ENCODE peak calls at places on chromosome 21, in four cellular contexts. F, K, T and W are unnamed samples.

GRCh38 chr21:35386491-35387079 is 337.5 kb upstream of the RUNX1 start:
- DNase-seq in F (no peak), K (no peak), T (no peak), W (no peak)

GRCh38 chr21:42086969-42087368 is 15.9 kb downstream of the UMODL1 start:
- DNase-seq in F (no peak), K (no peak), T (no peak), W (no peak)

GRCh38 chr21:14259669-14260458 is 43.9 kb downstream of the RBM11 start:
- DNase-seq in F (peak; percentile 56), K (no peak), T (peak; percentile 76), W (peak; percentile 68)

GRCh38 chr21:27248791-27249190 is 281.9 kb upstream of the ADAMTS5 start:
- DNase-seq in F (no peak), K (no peak), T (no peak), W (no peak)

GRCh38 chr21:21845901-21846396 is 847.7 kb downstream of the NCAM2 start:
- DNase-seq in F (no peak), K (no peak), T (peak; percentile 1), W (no peak)

GRCh38 chr21:40618216-40618615 is 228.7 kb downstream of the DSCAM start:
- DNase-seq in F (no peak), K (no peak), T (no peak), W (no peak)

GRCh38 chr21:26739189-26739588 is 106.0 kb downstream of the ADAMTS1 start:
- DNase-seq in F (no peak), K (no peak), T (peak; percentile 69), W (peak; percentile 73)

GRCh38 chr21:28393279-28393678 is 599.4 kb downstream of the LTN1 start:
- DNase-seq in F (no peak), K (no peak), T (no peak), W (no peak)

GRCh38 chr21:37060296-37060695 is 12.6 kb downstream of the PIGP start:
- DNase-seq in F (peak; percentile 77), K (no peak), T (peak; percentile 97), W (peak; percentile 28)

GRCh38 chr21:29232601-29233541 is 65.9 kb upstream of the BACH1 start:
- DNase-seq in F (peak; percentile 60), K (no peak), T (peak; percentile 28), W (no peak)

GRCh38 chr21:38289697-38290096 is 32.9 kb downstream of the KCNJ15 start:
- DNase-seq in F (peak; percentile 73), K (no peak), T (peak; percentile 97), W (no peak)

GRCh38 chr21:27759820-27760219 is 792.9 kb upstream of the ADAMTS5 start:
- DNase-seq in F (no peak), K (no peak), T (no peak), W (no peak)

GRCh38 chr21:41917531-41917930 is 36.3 kb downstream of the C2CD2 start:
- DNase-seq in F (no peak), K (no peak), T (no peak), W (no peak)

GRCh38 chr21:26093094-26093493 is 77.5 kb downstream of the APP start:
- DNase-seq in F (no peak), K (no peak), T (no peak), W (no peak)

GRCh38 chr21:22965455-22966125 is 1967.4 kb downstream of the NCAM2 start:
- DNase-seq in F (peak; percentile 23), K (no peak), T (no peak), W (no peak)

GRCh38 chr21:36171327-36171726 is 14.7 kb downstream of the DOP1B start:
- DNase-seq in F (no peak), K (no peak), T (no peak), W (no peak)

GRCh38 chr21:38993561-38993960 is 187.8 kb downstream of the ETS2 start:
- DNase-seq in F (peak; percentile 93), K (peak; percentile 58), T (peak; percentile 93), W (peak; percentile 76)

GRCh38 chr21:26236281-26236680 is 65.7 kb upstream of the APP start:
- DNase-seq in F (no peak), K (no peak), T (peak; percentile 3), W (no peak)

GRCh38 chr21:22351076-22351475 is 1352.9 kb downstream of the NCAM2 start:
- DNase-seq in F (no peak), K (no peak), T (no peak), W (no peak)

GRCh38 chr21:37225440-37225839 is 41.7 kb downstream of the VPS26C start:
- DNase-seq in F (no peak), K (no peak), T (no peak), W (no peak)

GRCh38 chr21:20856926-20857325 is 141.3 kb upstream of the NCAM2 start:
- DNase-seq in F (no peak), K (no peak), T (no peak), W (no peak)

GRCh38 chr21:30408782-30409494 is 13.1 kb downstream of the KRTAP13-1 start:
- DNase-seq in F (no peak), K (no peak), T (no peak), W (peak; percentile 83)

GRCh38 chr21:42541174-42541573 is 27.5 kb downstream of the SLC37A1 start:
- DNase-seq in F (no peak), K (no peak), T (no peak), W (no peak)

GRCh38 chr21:29265690-29266479 is 32.8 kb upstream of the BACH1 start:
- DNase-seq in F (no peak), K (no peak), T (no peak), W (no peak)

GRCh38 chr21:36889401-36889800 is 77.1 kb downstream of the HLCS start:
- DNase-seq in F (no peak), K (no peak), T (no peak), W (no peak)

GRCh38 chr21:26965567-26966359 is 1.1 kb downstream of the ADAMTS5 start:
- DNase-seq in F (no peak), K (peak; percentile 83), T (peak; percentile 50), W (peak; percentile 41)

GRCh38 chr21:26593800-26594199 is 20.7 kb upstream of the CYYR1 start:
- DNase-seq in F (no peak), K (no peak), T (no peak), W (no peak)

GRCh38 chr21:41011968-41012367 is 156.0 kb upstream of the BACE2 start:
- DNase-seq in F (no peak), K (no peak), T (no peak), W (no peak)

GRCh38 chr21:36708512-36709029 is 9.7 kb downstream of the SIM2 start:
- DNase-seq in F (no peak), K (no peak), T (no peak), W (no peak)

GRCh38 chr21:22791986-22792560 is 1793.9 kb downstream of the NCAM2 start:
- DNase-seq in F (peak; percentile 77), K (no peak), T (peak; percentile 87), W (peak; percentile 70)

GRCh38 chr21:42599962-42600361 is 53.5 kb upstream of the PDE9A start:
- DNase-seq in F (no peak), K (no peak), T (no peak), W (no peak)

GRCh38 chr21:38440746-38441145 is 57.5 kb downstream of the ERG start:
- DNase-seq in F (peak; percentile 89), K (no peak), T (peak; percentile 63), W (no peak)

GRCh38 chr21:44509539-44509938 is 30.5 kb downstream of the KRTAP10-1 start:
- DNase-seq in F (no peak), K (no peak), T (no peak), W (no peak)
- H3K27me3 ChIP-seq in F (no peaks in the 10 kb centered on the region), K (no peaks in the 10 kb centered on the region), T (peaks cover 17% of the 10 kb centered on the region), W (no peaks in the 10 kb centered on the region)

DNA sequence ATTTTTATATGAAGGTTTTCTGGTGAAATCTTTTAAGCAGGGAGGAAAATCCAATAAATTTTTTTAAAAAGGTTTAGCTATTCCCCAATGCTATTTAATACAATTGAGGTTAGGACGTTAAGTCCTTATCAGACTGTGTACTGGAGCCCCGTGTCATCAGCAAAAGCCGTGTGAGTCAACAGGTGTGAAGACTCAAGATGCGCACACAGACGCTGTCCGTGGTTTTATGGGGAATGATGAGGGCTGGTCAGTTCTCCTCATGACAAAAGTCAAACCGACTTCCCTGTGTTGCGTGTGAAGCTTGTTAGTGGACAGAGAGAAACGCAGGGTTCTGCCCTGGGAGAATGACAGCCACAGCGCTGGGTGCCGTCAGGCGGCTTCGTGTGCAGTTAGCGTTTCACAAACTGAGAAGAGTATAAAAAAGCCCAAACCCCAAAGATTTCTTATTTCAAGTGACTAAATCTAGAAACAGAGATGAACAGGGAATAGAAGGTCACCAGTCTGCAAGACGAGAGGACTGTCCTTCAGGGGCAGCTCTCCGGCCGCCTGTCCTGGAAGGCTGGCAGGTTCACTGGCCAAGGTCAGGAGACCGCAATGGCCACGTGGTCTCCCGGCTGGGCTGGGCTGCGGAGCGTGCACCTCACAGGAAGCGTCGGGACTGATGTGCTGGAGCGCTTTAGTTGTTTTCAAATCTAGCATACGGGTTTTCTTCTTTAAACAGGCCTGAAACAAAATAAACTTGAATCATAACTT is 22.4 kb downstream of the PTTG1IP start:
- DNase-seq in F (no peak), K (no peak), T (no peak), W (no peak)
- H3K4me1 ChIP-seq in F (peaks cover 12% of the 10 kb centered on the region), K (peaks cover 6% of the 10 kb centered on the region), T (peaks cover 7% of the 10 kb centered on the region), W (no peaks in the 10 kb centered on the region)

GRCh38 chr21:45617021-45617930 is 26.2 kb upstream of the PCBP3 start:
- DNase-seq in F (no peak), K (no peak), T (no peak), W (no peak)

GRCh38 chr21:45618846-45619485 is 24.6 kb upstream of the PCBP3 start:
- DNase-seq in F (no peak), K (no peak), T (peak; percentile 10), W (no peak)

GRCh38 chr21:45615145-45615711 is 28.3 kb upstream of the PCBP3 start:
- DNase-seq in F (no peak), K (no peak), T (no peak), W (no peak)

GRCh38 chr21:45620201-45620600 is 23.3 kb upstream of the PCBP3 start:
- DNase-seq in F (no peak), K (no peak), T (no peak), W (no peak)

DNA sequence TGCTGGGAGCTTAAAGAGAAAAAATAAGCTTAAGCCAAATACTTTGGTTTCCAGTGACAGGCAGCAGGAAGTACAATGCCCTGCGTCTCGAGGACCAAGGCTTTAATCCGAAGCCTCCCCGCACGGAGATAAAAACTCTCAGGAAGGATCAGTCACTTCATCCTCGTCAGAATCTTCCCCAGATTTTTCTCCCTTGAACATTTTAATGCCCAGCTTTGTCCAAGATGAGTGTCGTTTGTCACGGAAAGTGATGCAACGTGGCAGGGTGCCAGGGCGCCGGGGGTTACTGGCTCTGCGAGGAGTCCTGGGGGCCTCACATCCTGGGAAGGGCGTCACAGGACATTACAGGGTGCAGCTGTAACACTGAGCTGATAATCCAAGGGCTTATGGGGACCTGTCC is 25.2 kb upstream of the PCBP3 start:
- DNase-seq in F (no peak), K (no peak), T (no peak), W (no peak)
- H3K27me3 ChIP-seq in F (no peaks in the 10 kb centered on the region), K (no peaks in the 10 kb centered on the region), T (peaks cover 36% of the 10 kb centered on the region), W (no peaks in the 10 kb centered on the region)

DNA sequence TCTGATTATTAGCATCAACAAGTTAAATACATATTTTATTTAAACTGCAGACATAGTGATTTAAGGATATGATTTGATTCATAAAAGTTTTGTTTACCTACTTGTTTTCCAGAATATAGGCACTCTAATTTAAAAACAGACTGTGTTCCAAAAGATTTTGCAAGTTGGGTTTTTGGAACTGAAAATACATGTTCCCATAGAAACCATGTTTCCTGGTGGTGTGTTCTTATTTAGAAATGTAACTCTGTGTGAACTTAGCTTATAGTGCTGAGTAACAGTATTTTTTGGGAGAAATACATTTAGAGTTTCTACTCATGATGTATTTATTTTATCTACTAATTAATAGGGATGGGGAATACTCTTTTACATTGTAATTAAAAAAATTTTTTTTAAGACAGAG is 21.8 kb downstream of the USP25 start:
- DNase-seq in F (no peak), K (no peak), T (peak; percentile 65), W (no peak)
- H3K4me1 ChIP-seq in F (peaks cover 27% of the 10 kb centered on the region), K (no peaks in the 10 kb centered on the region), T (peaks cover 43% of the 10 kb centered on the region), W (peaks cover 4% of the 10 kb centered on the region)

GRCh38 chr21:33018707-33019455 is 6.9 kb upstream of the OLIG2 start:
- DNase-seq in F (no peak), K (no peak), T (no peak), W (no peak)
- H3K27me3 ChIP-seq in F (peaks cover 66% of the 10 kb centered on the region), K (peaks cover 45% of the 10 kb centered on the region), T (peaks cover 90% of the 10 kb centered on the region), W (peaks cover 97% of the 10 kb centered on the region)

GRCh38 chr21:44021064-44021463 is 9.0 kb downstream of the TRAPPC10 start:
- DNase-seq in F (no peak), K (no peak), T (no peak), W (no peak)
- H3K4me1 ChIP-seq in F (peaks cover 3% of the 10 kb centered on the region), K (no peaks in the 10 kb centered on the region), T (peaks cover 29% of the 10 kb centered on the region), W (peaks cover 22% of the 10 kb centered on the region)